ENCODE peak calls at places on chromosomes 3 and 15, in seven cellular contexts. F, B, I, P, W, J and R are unnamed samples.

GRCh38 chr3:109339186-109339585 is 1.8 kb upstream of the DPPA4 start:
- DNase-seq in F (no peak), B (no peak), I (no peak), P (no peak), W (no peak), J (no peak), R (no peak)

GRCh38 chr3:58342676-58343075 is 10.0 kb downstream of the PXK start:
- DNase-seq in F (no peak), B (no peak), I (no peak), P (no peak), W (no peak), J (no peak), R (no peak)

GRCh38 chr3:129892857-129893615 is 475 bp downstream of the TMCC1 start:
- DNase-seq in F (peak; percentile 82), B (peak; percentile 16), I (no peak), P (peak; percentile 3), W (peak; percentile 19), J (peak; percentile 89), R (peak; percentile 89)

GRCh38 chr3:175187586-175187985 is 328.5 kb downstream of the NAALADL2 start:
- DNase-seq in F (no peak), B (no peak), I (no peak), P (no peak), W (peak; percentile 75), J (no peak), R (no peak)

GRCh38 chr3:190443257-190443656 is 6.4 kb downstream of the TMEM207 start:
- DNase-seq in F (no peak), B (no peak), I (no peak), P (peak; percentile 25), W (no peak), J (peak; percentile 10), R (no peak)

GRCh38 chr15:49610166-49610918 is 10.3 kb downstream of the FAM227B start:
- DNase-seq in F (no peak), B (no peak), I (no peak), P (no peak), W (no peak), J (no peak), R (no peak)

GRCh38 chr3:10495003-10495402 is 10.4 kb downstream of the ATP2B2 start:
- DNase-seq in F (peak; percentile 85), B (no peak), I (no peak), P (no peak), W (peak; percentile 26), J (no peak), R (no peak)

GRCh38 chr15:67510597-67511225 is 10.2 kb upstream of the C15orf61 start:
- DNase-seq in F (no peak), B (no peak), I (no peak), P (no peak), W (peak; percentile 66), J (no peak), R (no peak)

GRCh38 chr3:12750223-12750622 is 8.8 kb downstream of the TMEM40 start:
- DNase-seq in F (peak; percentile 56), B (no peak), I (peak; percentile 26), P (peak; percentile 67), W (peak; percentile 84), J (no peak), R (no peak)

GRCh38 chr3:71195492-71195891 is 388.0 kb downstream of the FOXP1 start:
- DNase-seq in F (no peak), B (no peak), I (peak; percentile 65), P (peak; percentile 45), W (peak; percentile 86), J (no peak), R (no peak)

GRCh38 chr3:5231067-5231466 is 43.6 kb downstream of the EDEM1 start:
- DNase-seq in F (no peak), B (no peak), I (no peak), P (no peak), W (no peak), J (no peak), R (no peak)

GRCh38 chr3:123883111-123883510 is 1.0 kb downstream of the MYLK start:
- DNase-seq in F (no peak), B (no peak), I (no peak), P (no peak), W (no peak), J (no peak), R (no peak)

GRCh38 chr3:101279162-101279561 is 41.2 kb downstream of the IMPG2 start:
- DNase-seq in F (no peak), B (no peak), I (no peak), P (peak; percentile 32), W (peak; percentile 41), J (no peak), R (no peak)

GRCh38 chr3:146164951-146165350 is 4.0 kb upstream of the PLOD2 start:
- DNase-seq in F (no peak), B (no peak), I (no peak), P (no peak), W (no peak), J (no peak), R (no peak)

GRCh38 chr3:84223512-84223911 is 735.3 kb upstream of the CADM2 start:
- DNase-seq in F (no peak), B (no peak), I (no peak), P (no peak), W (no peak), J (no peak), R (no peak)